ENCODE peak calls at places on chromosome 6, in six cellular contexts. G, S, Z, C, D and W are unnamed samples. For H3K36me3, the result is how much of the 10 kb centered on the place peaks cover.

GRCh38 chr6:126039284-126039683 is 52.9 kb downstream of the TRMT11 start:
- DNase-seq in G (no peak), S (no peak), Z (no peak), C (no peak), D (no peak), W (no peak)

GRCh38 chr6:160428818-160429744 is 80.9 kb downstream of the SLC22A3 start:
- DNase-seq in G (no peak), S (no peak), Z (no peak), C (no peak), D (no peak), W (no peak)

GRCh38 chr6:16396497-16397319 is 158.3 kb downstream of the GMPR start:
- DNase-seq in G (no peak), S (no peak), Z (no peak), C (no peak), D (no peak), W (no peak)

GRCh38 chr6:112639436-112639835 is 292.3 kb downstream of the RFPL4B start:
- DNase-seq in G (no peak), S (no peak), Z (no peak), C (no peak), D (no peak), W (no peak)

GRCh38 chr6:90548001-90548400 is 38.9 kb downstream of the MAP3K7 start:
- DNase-seq in G (no peak), S (no peak), Z (no peak), C (no peak), D (no peak), W (no peak)

GRCh38 chr6:127457444-127458064 is 1.6 kb downstream of the KIAA0408 start:
- DNase-seq in G (no peak), S (no peak), Z (no peak), C (no peak), D (no peak), W (no peak)

GRCh38 chr6:51147756-51148155 is 329.1 kb downstream of the TFAP2B start:
- DNase-seq in G (no peak), S (no peak), Z (no peak), C (no peak), D (no peak), W (no peak)

GRCh38 chr6:48994811-48995210 is 468.2 kb downstream of the MMUT start:
- DNase-seq in G (no peak), S (no peak), Z (no peak), C (no peak), D (no peak), W (no peak)

GRCh38 chr6:40477246-40478126 is 109.7 kb downstream of the LRFN2 start:
- DNase-seq in G (no peak), S (no peak), Z (no peak), C (no peak), D (no peak), W (peak)

GRCh38 chr6:139161817-139162284 is 27.0 kb downstream of the HECA start:
- DNase-seq in G (no peak), S (no peak), Z (no peak), C (no peak), D (no peak), W (peak)

GRCh38 chr6:89637960-89638319 is 607 bp downstream of the LYRM2 start:
- DNase-seq in G (no peak), S (no peak), Z (no peak), C (no peak), D (peak), W (no peak)

GRCh38 chr6:80641591-80641990 is 535.1 kb downstream of the BCKDHB start:
- DNase-seq in G (no peak), S (no peak), Z (no peak), C (no peak), D (no peak), W (no peak)

GRCh38 chr6:474454-475185 is 83.1 kb downstream of the IRF4 start:
- DNase-seq in G (peak), S (no peak), Z (no peak), C (no peak), D (no peak), W (peak)

GRCh38 chr6:149393002-149393679 is 6.9 kb upstream of the SUMO4 start:
- DNase-seq in G (no peak), S (no peak), Z (no peak), C (no peak), D (no peak), W (no peak)

GRCh38 chr6:28944412-28945006 is 20.7 kb upstream of the TRIM27 start:
- DNase-seq in G (peak), S (peak), Z (peak), C (peak), D (peak), W (no peak)

GRCh38 chr6:52416629-52417151 is 3.5 kb upstream of the EFHC1 start:
- DNase-seq in G (no peak), S (no peak), Z (no peak), C (peak), D (no peak), W (no peak)

GRCh38 chr6:37048851-37049734 is 43.6 kb downstream of the FGD2 start:
- DNase-seq in G (peak), S (peak), Z (peak), C (peak), D (peak), W (no peak)

GRCh38 chr6:110529355-110529754 is 52.9 kb upstream of the SLC22A16 start:
- DNase-seq in G (no peak), S (no peak), Z (no peak), C (no peak), D (no peak), W (no peak)

GRCh38 chr6:14046476-14047068 is 71.0 kb upstream of the CD83 start:
- DNase-seq in G (peak), S (no peak), Z (no peak), C (peak), D (peak), W (no peak)

GRCh38 chr6:130937942-130938604 is 110.9 kb downstream of the SMLR1 start:
- DNase-seq in G (no peak), S (no peak), Z (no peak), C (no peak), D (peak), W (no peak)

GRCh38 chr6:18148304-18149025 is 6.4 kb downstream of the TPMT start:
- DNase-seq in G (no peak), S (peak), Z (no peak), C (no peak), D (no peak), W (no peak)

GRCh38 chr6:24775520-24776058 is 852 bp downstream of the GMNN start:
- DNase-seq in G (no peak), S (no peak), Z (no peak), C (no peak), D (no peak), W (no peak)

GRCh38 chr6:135261872-135262725 is 81.0 kb downstream of the MYB start:
- DNase-seq in G (no peak), S (no peak), Z (no peak), C (no peak), D (no peak), W (no peak)

GRCh38 chr6:153436346-153436745 is 305.3 kb upstream of the RGS17 start:
- DNase-seq in G (no peak), S (no peak), Z (no peak), C (no peak), D (no peak), W (no peak)

GRCh38 chr6:73152998-73153757 is 72.1 kb downstream of the KHDC1L start:
- DNase-seq in G (no peak), S (no peak), Z (no peak), C (no peak), D (no peak), W (no peak)

GRCh38 chr6:167825059-167825758 is 1.5 kb upstream of the AFDN start:
- DNase-seq in G (no peak), S (peak), Z (peak), C (no peak), D (peak), W (no peak)

GRCh38 chr6:12048609-12049008 is 36.5 kb downstream of the HIVEP1 start:
- DNase-seq in G (no peak), S (no peak), Z (no peak), C (no peak), D (no peak), W (no peak)

GRCh38 chr6:13234130-13234529 is 94.2 kb downstream of the TBC1D7 start:
- DNase-seq in G (no peak), S (no peak), Z (no peak), C (no peak), D (no peak), W (no peak)

GRCh38 chr6:87628424-87628823 is 38.5 kb downstream of the ORC3 start:
- DNase-seq in G (no peak), S (no peak), Z (no peak), C (no peak), D (no peak), W (no peak)

GRCh38 chr6:117555882-117556498 is 46.3 kb downstream of the GOPC start:
- DNase-seq in G (peak), S (peak), Z (no peak), C (peak), D (peak), W (peak)

GRCh38 chr6:7819641-7820040 is 90.9 kb downstream of the TXNDC5 start:
- DNase-seq in G (no peak), S (no peak), Z (no peak), C (no peak), D (no peak), W (no peak)

GRCh38 chr6:34771727-34772126 is 14.4 kb downstream of the SNRPC start:
- DNase-seq in G (no peak), S (no peak), Z (no peak), C (no peak), D (no peak), W (no peak)

GRCh38 chr6:91569071-91569470 is 982.2 kb upstream of the MAP3K7 start:
- DNase-seq in G (no peak), S (no peak), Z (no peak), C (no peak), D (no peak), W (no peak)

GRCh38 chr6:42050897-42051653 is 751 bp downstream of the TAF8 start:
- DNase-seq in G (no peak), S (no peak), Z (no peak), C (no peak), D (no peak), W (no peak)

GRCh38 chr6:42047220-42047590 is 3.1 kb upstream of the TAF8 start:
- DNase-seq in G (no peak), S (no peak), Z (no peak), C (no peak), D (no peak), W (no peak)

GRCh38 chr6:42049116-42049809 is 1.1 kb upstream of the TAF8 start:
- DNase-seq in G (no peak), S (peak), Z (peak), C (peak), D (no peak), W (no peak)

GRCh38 chr6:42047790-42048405 is 2.4 kb upstream of the TAF8 start:
- DNase-seq in G (no peak), S (no peak), Z (no peak), C (no peak), D (peak), W (no peak)

DNA sequence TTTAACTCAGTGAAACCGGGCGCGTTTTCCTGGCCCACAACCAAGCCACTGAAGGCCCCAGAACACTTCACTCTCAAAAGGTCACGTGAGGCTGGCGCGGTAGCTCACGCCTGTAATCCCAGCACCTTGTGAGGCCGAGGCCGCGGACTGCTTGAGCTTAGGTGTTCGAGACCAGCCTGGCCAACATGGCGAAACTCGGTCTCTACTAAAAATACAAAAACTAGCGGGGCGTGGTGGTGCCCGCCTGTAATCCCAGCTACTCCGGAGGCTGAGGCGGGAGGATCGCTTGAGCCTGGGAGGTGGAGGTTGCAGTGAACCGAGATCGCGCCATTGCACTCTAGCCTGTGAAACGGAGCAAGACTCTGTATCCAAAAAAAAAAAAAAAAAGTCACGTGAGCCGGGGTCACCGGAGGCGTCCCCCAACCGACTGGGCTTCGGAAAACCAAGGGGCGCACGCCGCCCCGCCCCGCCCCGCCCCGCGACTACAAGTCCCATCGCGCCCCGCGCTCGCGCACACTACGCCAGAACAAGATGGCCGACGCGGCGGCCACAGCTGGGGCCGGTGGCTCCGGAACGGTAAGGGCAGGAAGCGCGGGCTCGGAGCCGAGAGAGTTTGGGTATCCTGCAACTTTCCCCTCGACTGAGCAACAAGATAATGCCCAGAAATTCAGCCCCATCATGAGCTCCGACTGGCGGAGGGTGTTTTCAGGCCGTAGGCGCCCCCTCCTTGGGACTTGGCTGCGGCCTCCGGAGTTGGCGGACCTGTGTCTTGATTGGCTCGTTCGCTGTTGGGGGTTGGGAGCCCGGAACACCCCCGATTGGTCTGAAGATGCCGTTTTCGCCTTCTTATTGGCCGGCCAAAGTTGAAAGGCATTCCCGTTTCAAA is at the start of gene TAF8:
- DNase-seq in G (peak), S (peak), Z (peak), C (peak), D (peak), W (peak)
- TF ChIP-seq POLR2A in G (peak), S (peak), Z (peak), C (peak), D (peak), W (peak)

DNA sequence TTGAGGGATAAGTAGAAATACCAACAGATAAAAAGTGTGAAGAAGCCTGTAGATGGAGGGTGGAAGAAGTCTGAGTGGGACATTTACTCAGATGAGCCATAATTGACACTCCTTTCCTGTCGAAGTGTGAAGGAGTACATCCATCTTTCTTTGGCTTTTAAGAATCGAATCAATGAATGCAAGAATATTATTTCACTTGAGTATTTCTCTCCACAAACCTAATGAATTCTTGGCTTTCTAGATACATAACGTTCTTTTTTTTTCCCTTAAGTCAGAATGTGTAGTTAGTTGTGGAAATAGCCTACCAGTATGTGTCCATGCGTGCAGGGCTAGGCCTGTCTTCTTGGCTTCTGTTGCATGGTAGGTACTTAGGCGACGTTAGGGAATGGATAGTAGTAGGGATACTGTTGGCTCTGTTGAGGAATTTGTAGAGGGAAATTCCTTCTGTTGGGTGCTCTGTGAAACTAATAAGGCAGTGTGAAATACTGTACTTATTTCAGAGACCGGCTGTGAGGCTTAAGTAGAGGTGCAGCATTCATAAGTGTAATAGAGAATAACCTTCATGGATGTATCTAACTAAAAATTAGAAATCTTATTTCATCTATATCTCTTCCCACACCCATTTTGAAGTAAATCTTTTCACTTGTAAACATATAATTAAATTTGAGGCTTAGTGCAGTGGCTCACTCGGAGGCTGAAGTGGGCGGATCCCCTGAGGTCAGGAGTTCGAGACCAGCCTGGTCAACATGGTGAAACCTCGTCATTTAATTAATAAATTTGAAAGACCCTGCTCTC is 1.5 kb downstream of the RPS18 start:
- DNase-seq in G (no peak), S (no peak), Z (no peak), C (no peak), D (no peak), W (no peak)
- H3K36me3 ChIP-seq in G (under half), S (under half), Z (under half), C (under half), D (under half), W (under half)

GRCh38 chr6:30754631-30755030 is 10.3 kb upstream of the IER3 start:
- DNase-seq in G (no peak), S (no peak), Z (no peak), C (no peak), D (no peak), W (no peak)

GRCh38 chr6:30748851-30749540 is 4.6 kb upstream of the IER3 start:
- DNase-seq in G (no peak), S (no peak), Z (no peak), C (no peak), D (no peak), W (no peak)

GRCh38 chr6:30750379-30750668 is 6.0 kb upstream of the IER3 start:
- DNase-seq in G (no peak), S (no peak), Z (no peak), C (no peak), D (no peak), W (no peak)

GRCh38 chr6:30749554-30750378 is 5.4 kb upstream of the IER3 start:
- DNase-seq in G (peak), S (no peak), Z (no peak), C (no peak), D (no peak), W (peak)

GRCh38 chr6:30752164-30752927 is 8.0 kb upstream of the IER3 start:
- DNase-seq in G (peak), S (peak), Z (peak), C (peak), D (peak), W (peak)
- TF ChIP-seq POLR2A in G (no peak), S (no peak), Z (no peak), C (peak), D (no peak), W (no peak)

GRCh38 chr6:56531839-56532595 is 110.7 kb downstream of the DST start:
- DNase-seq in G (no peak), S (no peak), Z (no peak), C (no peak), D (no peak), W (no peak)
- H3K36me3 ChIP-seq in G (half or more), S (under half), Z (under half), C (under half), D (under half), W (half or more)

GRCh38 chr6:30689985-30690384 is 799 bp downstream of the NRM start:
- DNase-seq in G (no peak), S (no peak), Z (peak), C (no peak), D (no peak), W (no peak)

GRCh38 chr6:30687659-30688431 is 1.4 kb upstream of the PPP1R18 start:
- DNase-seq in G (no peak), S (peak), Z (peak), C (no peak), D (no peak), W (no peak)

GRCh38 chr6:30690403-30691207 is at the start of gene NRM:
- DNase-seq in G (peak), S (peak), Z (peak), C (peak), D (peak), W (peak)

GRCh38 chr6:30688569-30688968 is 2.1 kb upstream of the PPP1R18 start:
- DNase-seq in G (no peak), S (no peak), Z (peak), C (no peak), D (no peak), W (peak)

DNA sequence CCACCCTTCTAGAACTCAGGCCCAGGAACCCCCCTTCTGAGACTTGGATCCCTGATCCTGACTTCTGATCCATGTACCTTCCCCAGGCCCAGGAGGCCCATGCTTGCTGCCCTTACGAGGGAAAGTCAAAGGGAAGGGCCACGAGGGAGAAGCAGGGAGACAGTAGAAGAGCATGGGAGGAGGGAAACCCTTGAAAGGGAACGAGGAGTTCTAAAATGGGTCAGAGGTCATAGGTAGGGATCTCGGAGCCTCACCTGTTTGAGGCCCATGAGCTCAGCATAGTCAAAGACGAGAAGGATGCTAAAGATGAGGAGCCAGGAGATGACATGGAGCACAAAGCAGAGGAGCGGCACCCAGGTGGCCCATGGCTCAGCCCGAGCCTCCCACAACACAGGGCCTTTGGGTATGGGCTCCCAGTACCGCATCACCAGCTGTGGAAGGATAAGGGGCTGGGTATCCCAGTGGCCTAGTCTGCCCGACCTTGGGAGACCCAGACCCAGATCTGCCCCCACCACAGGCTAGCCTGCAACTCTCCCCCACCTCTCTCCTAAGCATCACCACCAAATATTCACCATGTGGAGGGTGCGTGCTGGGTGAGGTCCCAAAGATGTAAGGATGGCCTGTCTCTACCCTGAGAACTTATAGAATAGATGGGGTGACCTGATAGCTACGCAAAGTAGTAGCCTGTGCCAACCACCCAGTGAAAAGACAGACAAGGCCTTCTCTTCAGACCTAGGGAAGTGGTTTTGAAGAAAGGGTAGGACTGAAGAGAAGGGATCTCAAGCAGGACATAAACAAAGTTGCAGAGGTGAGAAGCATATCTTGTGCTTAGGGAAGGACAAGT is 1.5 kb downstream of the NRM start:
- DNase-seq in G (no peak), S (no peak), Z (peak), C (no peak), D (no peak), W (no peak)
- TF ChIP-seq POLR2A in G (no peak), S (no peak), Z (no peak), C (no peak), D (no peak), W (no peak)

GRCh38 chr6:44920952-44921491 is 407.1 kb upstream of the RUNX2 start:
- DNase-seq in G (no peak), S (no peak), Z (no peak), C (no peak), D (no peak), W (no peak)

GRCh38 chr6:44923416-44923815 is 404.7 kb upstream of the RUNX2 start:
- DNase-seq in G (no peak), S (no peak), Z (no peak), C (no peak), D (no peak), W (no peak)

GRCh38 chr6:44921787-44922186 is 406.3 kb upstream of the RUNX2 start:
- DNase-seq in G (peak), S (no peak), Z (no peak), C (no peak), D (no peak), W (no peak)

GRCh38 chr6:44926556-44926955 is 401.6 kb upstream of the RUNX2 start:
- DNase-seq in G (no peak), S (no peak), Z (no peak), C (no peak), D (no peak), W (no peak)

GRCh38 chr6:44925100-44925739 is 402.9 kb upstream of the RUNX2 start:
- DNase-seq in G (no peak), S (no peak), Z (no peak), C (no peak), D (no peak), W (no peak)
- H3K36me3 ChIP-seq in G (under half), S (under half), Z (under half), C (under half), D (under half), W (under half)